ENCODE peak calls at places on chromosomes 3 and 15, in eight cellular contexts. Z, H, I, N, W, J, D and U are unnamed samples.

GRCh38 chr3:119497824-119498187 is 541 bp upstream of the TIMMDC1 start:
- DNase-seq in Z (peak), H (no peak), I (no peak), N (peak), W (no peak), J (no peak), D (peak), U (no peak)

GRCh38 chr15:48978638-48979037 is 14.9 kb upstream of the SHC4 start:
- DNase-seq in Z (no peak), H (no peak), I (no peak), N (no peak), W (no peak), J (no peak), D (no peak), U (no peak)

GRCh38 chr15:70505411-70505919 is 257.9 kb downstream of the UACA start:
- DNase-seq in Z (peak), H (no peak), I (no peak), N (no peak), W (peak), J (no peak), D (peak), U (no peak)

GRCh38 chr15:91909574-91909973 is 56.1 kb downstream of the SLCO3A1 start:
- DNase-seq in Z (no peak), H (no peak), I (no peak), N (no peak), W (no peak), J (no peak), D (no peak), U (no peak)

GRCh38 chr3:23696842-23697241 is 108.9 kb upstream of the UBE2E1 start:
- DNase-seq in Z (no peak), H (no peak), I (no peak), N (no peak), W (no peak), J (no peak), D (no peak), U (no peak)

GRCh38 chr3:52983336-52983807 is 62.5 kb downstream of the SFMBT1 start:
- DNase-seq in Z (no peak), H (no peak), I (no peak), N (no peak), W (no peak), J (peak), D (no peak), U (no peak)

GRCh38 chr3:89098964-89099585 is 8.3 kb upstream of the EPHA3 start:
- DNase-seq in Z (peak), H (peak), I (no peak), N (peak), W (peak), J (no peak), D (peak), U (no peak)

GRCh38 chr15:80216911-80217310 is 35.1 kb downstream of the CTXND1 start:
- DNase-seq in Z (no peak), H (no peak), I (no peak), N (no peak), W (no peak), J (no peak), D (no peak), U (no peak)

GRCh38 chr3:30655187-30655812 is 48.9 kb downstream of the TGFBR2 start:
- DNase-seq in Z (no peak), H (no peak), I (no peak), N (no peak), W (no peak), J (peak), D (peak), U (peak)

GRCh38 chr3:29465836-29466235 is 185.0 kb downstream of the RBMS3 start:
- DNase-seq in Z (no peak), H (peak), I (no peak), N (no peak), W (no peak), J (no peak), D (no peak), U (no peak)

GRCh38 chr15:88990185-88990679 is 77.1 kb upstream of the MFGE8 start:
- DNase-seq in Z (no peak), H (peak), I (no peak), N (peak), W (no peak), J (no peak), D (no peak), U (no peak)

GRCh38 chr15:58442122-58442521 is 10.3 kb downstream of the LIPC start:
- DNase-seq in Z (no peak), H (no peak), I (no peak), N (no peak), W (no peak), J (no peak), D (no peak), U (no peak)

GRCh38 chr3:183513046-183513706 is 42.3 kb downstream of the KLHL6 start:
- DNase-seq in Z (no peak), H (no peak), I (no peak), N (no peak), W (no peak), J (no peak), D (no peak), U (no peak)

GRCh38 chr15:79002631-79003030 is 57.8 kb upstream of the CTSH start:
- DNase-seq in Z (no peak), H (no peak), I (no peak), N (no peak), W (no peak), J (no peak), D (no peak), U (no peak)

GRCh38 chr3:117920240-117920923 is 1114.3 kb downstream of the IGSF11 start:
- DNase-seq in Z (no peak), H (no peak), I (no peak), N (no peak), W (no peak), J (no peak), D (no peak), U (no peak)

GRCh38 chr3:132448211-132448961 is 31.1 kb downstream of the DNAJC13 start:
- DNase-seq in Z (no peak), H (no peak), I (no peak), N (no peak), W (no peak), J (peak), D (peak), U (no peak)

GRCh38 chr3:113273604-113274003 is 62.2 kb downstream of the BOC start:
- DNase-seq in Z (no peak), H (no peak), I (no peak), N (no peak), W (no peak), J (no peak), D (no peak), U (no peak)

GRCh38 chr3:102114264-102114979 is 265.1 kb downstream of the NFKBIZ start:
- DNase-seq in Z (no peak), H (no peak), I (no peak), N (no peak), W (no peak), J (no peak), D (no peak), U (no peak)

GRCh38 chr3:10977864-10978510 is 14.6 kb upstream of the SLC6A1 start:
- DNase-seq in Z (no peak), H (no peak), I (no peak), N (no peak), W (no peak), J (no peak), D (no peak), U (no peak)

GRCh38 chr3:46908294-46908985 is 30.9 kb downstream of the PTH1R start:
- DNase-seq in Z (no peak), H (no peak), I (no peak), N (no peak), W (no peak), J (no peak), D (peak), U (no peak)

GRCh38 chr3:45043715-45044299 is 17.7 kb downstream of the CLEC3B start:
- DNase-seq in Z (no peak), H (no peak), I (no peak), N (peak), W (no peak), J (no peak), D (no peak), U (peak)

DNA sequence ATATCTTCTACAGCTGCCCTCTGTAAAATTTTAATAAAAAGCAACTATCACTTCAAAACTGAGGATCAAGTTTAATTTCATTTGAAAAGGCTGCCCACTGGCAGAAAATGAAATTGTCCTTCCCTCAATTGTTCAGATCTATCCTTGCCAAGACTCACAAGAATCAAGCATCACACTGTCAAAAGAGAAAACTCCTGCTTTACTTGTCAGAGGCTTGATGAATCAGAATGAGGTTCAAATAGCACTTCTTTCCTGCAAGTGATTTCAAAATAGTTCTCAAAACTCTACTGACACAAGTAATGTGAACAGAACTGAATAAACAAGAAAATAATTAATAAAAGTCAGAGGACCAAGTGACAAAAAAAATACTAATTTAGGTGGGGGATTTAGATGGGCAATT is 70.6 kb downstream of the GOLIM4 start:
- DNase-seq in Z (no peak), H (no peak), I (no peak), N (no peak), W (no peak), J (no peak), D (peak), U (no peak)
- H3K4me3 ChIP-seq in Z (no peak), H (no peak), I (no peak), N (no peak), W (no peak), J (no peak), D (no peak), U (no peak)

DNA sequence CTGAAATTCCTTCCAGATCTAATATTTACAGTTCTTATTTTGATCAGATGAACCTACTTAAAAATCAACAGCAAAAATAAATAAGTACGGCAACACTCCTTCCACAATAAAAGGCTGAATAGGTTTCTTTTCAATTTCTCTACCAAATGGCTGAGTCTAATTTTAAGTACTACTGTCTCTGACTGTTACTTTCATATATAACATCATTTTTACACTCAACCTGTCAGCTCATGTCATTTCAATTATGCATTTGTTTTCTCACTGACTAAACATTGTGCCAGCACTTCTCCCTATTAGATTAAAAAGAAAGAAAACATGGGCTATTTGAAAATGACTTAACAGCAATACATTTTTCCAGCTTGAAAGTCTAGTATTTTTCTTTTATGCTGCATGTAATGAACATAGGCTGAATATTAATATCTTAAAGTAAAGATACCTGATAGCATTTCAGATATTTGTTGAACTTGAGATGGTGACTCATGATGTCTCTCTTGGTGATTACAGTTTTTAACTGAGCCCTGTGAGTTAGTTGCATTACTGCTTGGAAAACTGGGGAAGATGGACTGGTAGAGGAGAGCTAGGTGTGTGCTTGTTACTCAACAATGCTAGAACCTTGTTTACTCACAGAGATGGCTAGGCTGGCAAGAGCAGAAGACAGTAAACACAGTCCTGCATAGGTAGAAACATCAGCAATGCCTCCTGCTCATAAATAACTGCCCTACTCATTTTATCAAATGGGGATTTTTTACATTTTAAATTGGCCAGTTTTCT is 73.9 kb downstream of the PEX5L start:
- DNase-seq in Z (no peak), H (no peak), I (no peak), N (no peak), W (no peak), J (no peak), D (no peak), U (no peak)
- H3K9ac ChIP-seq in Z (no peak), H (no peak), I (no peak), N (no peak), W (no peak), J (no peak), D (no peak), U (no peak)

DNA sequence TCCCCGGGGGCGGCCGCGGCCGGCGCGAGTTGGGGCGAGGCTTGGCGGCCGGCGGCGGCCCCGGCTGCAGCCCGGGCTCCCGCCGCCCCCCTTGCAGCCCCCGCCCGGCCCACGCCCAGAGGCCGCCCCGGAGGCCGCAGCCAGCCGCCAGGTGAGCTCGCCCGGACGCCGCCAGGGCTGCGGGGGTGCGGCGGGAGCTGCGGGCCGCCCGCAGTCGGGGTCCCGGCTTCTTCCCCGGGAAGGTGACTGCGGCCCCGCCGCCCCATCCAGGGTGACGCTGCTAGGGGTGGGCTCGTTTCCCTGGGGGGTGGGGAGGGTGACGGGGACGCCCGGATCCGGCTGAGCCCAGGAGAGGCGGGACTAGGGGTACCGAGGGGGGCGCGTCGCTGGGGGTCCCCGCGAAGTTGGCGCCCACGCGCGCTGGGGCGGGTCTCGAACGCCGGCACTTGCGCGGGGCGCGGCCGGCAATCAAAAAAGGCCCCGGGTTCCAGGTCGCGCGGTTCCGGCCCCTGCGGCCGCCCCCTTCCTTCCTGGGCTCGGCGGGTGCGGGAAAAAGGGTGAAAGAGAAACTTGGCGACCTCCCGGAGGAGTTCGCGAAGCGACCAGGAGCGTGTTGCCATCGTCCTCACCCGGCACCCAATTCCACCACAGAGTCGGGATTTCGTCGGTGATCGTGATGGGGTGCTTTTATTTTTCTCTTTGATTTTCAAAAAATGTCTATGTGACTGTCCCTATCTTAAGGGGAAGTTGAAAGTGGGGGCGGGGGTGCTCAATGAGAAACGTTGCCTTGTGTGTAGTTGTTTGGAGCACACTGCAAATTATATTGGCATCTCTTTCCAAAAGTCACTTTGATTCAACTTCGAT is 573 bp downstream of the ATXN7 start:
- DNase-seq in Z (no peak), H (peak), I (no peak), N (peak), W (no peak), J (no peak), D (peak), U (no peak)
- TF ChIP-seq POLR2AphosphoS5 in Z (no peak), H (no peak), I (no peak), N (no peak), W (peak), J (peak), D (no peak), U (no peak)

GRCh38 chr15:45386420-45386819 is 8.1 kb upstream of the GATM start:
- DNase-seq in Z (peak), H (no peak), I (no peak), N (peak), W (no peak), J (no peak), D (no peak), U (no peak)
- H3K4me3 ChIP-seq in Z (no peak), H (no peak), I (no peak), N (no peak), W (no peak), J (no peak), D (no peak), U (no peak)

GRCh38 chr15:74222705-74223104 is 13.4 kb upstream of the CCDC33 start:
- DNase-seq in Z (no peak), H (peak), I (no peak), N (no peak), W (no peak), J (no peak), D (no peak), U (peak)
- H3K9ac ChIP-seq in Z (no peak), H (no peak), I (no peak), N (peak), W (no peak), J (no peak), D (no peak), U (peak)